ENCODE peak calls at places on chromosomes 6 and 20, in nine cellular contexts. C, D, R, A, G, N, L, O and K are unnamed samples. For H3K36me3, the result is how much of the 10 kb centered on the place peaks cover.

GRCh38 chr20:14219801-14220461 is 117.5 kb downstream of the FLRT3 start:
- DNase-seq in C (no peak), D (no peak), R (peak), A (peak), G (no peak), N (no peak), L (no peak), O (no peak), K (peak)

GRCh38 chr20:35264755-35265154 is 13.2 kb downstream of the MMP24OS start:
- DNase-seq in C (peak), D (no peak), R (no peak), A (no peak), G (peak), N (no peak), L (peak), O (no peak), K (peak)

GRCh38 chr20:9590189-9590588 is 75.8 kb downstream of the LAMP5 start:
- DNase-seq in C (peak), D (no peak), R (no peak), A (no peak), G (peak), N (no peak), L (peak), O (no peak), K (peak)

GRCh38 chr20:37263686-37264085 is 2.1 kb upstream of the GHRH start:
- DNase-seq in C (no peak), D (no peak), R (no peak), A (no peak), G (no peak), N (no peak), L (no peak), O (no peak), K (no peak)

GRCh38 chr20:32285621-32286334 is 8.3 kb downstream of the KIF3B start:
- DNase-seq in C (peak), D (no peak), R (no peak), A (peak), G (peak), N (no peak), L (peak), O (no peak), K (no peak)

GRCh38 chr6:106063448-106063850 is 22.7 kb upstream of the PRDM1 start:
- DNase-seq in C (peak), D (no peak), R (no peak), A (no peak), G (no peak), N (no peak), L (no peak), O (no peak), K (peak)

GRCh38 chr6:45278367-45278766 is 49.8 kb upstream of the RUNX2 start:
- DNase-seq in C (peak), D (no peak), R (no peak), A (no peak), G (peak), N (no peak), L (peak), O (no peak), K (no peak)

GRCh38 chr20:46060301-46060881 is 29.4 kb downstream of the NCOA5 start:
- DNase-seq in C (no peak), D (no peak), R (no peak), A (no peak), G (no peak), N (no peak), L (no peak), O (no peak), K (no peak)

GRCh38 chr6:14280766-14281293 is 163.3 kb downstream of the CD83 start:
- DNase-seq in C (no peak), D (no peak), R (no peak), A (no peak), G (no peak), N (no peak), L (no peak), O (no peak), K (no peak)

GRCh38 chr6:79506251-79506650 is 31.0 kb downstream of the LCA5 start:
- DNase-seq in C (peak), D (no peak), R (no peak), A (no peak), G (peak), N (no peak), L (peak), O (no peak), K (peak)

GRCh38 chr20:6008254-6008653 is 45.6 kb downstream of the LRRN4 start:
- DNase-seq in C (peak), D (peak), R (no peak), A (peak), G (peak), N (peak), L (peak), O (peak), K (peak)

GRCh38 chr6:19024737-19025136 is 637.6 kb downstream of the RNF144B start:
- DNase-seq in C (peak), D (no peak), R (peak), A (no peak), G (peak), N (no peak), L (peak), O (no peak), K (peak)

GRCh38 chr6:44628347-44628746 is 240.8 kb downstream of the CDC5L start:
- DNase-seq in C (no peak), D (no peak), R (no peak), A (no peak), G (no peak), N (no peak), L (no peak), O (no peak), K (no peak)

GRCh38 chr6:168490757-168491156 is 49.8 kb downstream of the SMOC2 start:
- DNase-seq in C (no peak), D (no peak), R (no peak), A (no peak), G (no peak), N (no peak), L (no peak), O (no peak), K (no peak)

GRCh38 chr6:81977488-81977887 is 225.0 kb upstream of the TENT5A start:
- DNase-seq in C (peak), D (no peak), R (no peak), A (no peak), G (peak), N (no peak), L (peak), O (no peak), K (no peak)

GRCh38 chr6:137745321-137745720 is 121.7 kb upstream of the TNFAIP3 start:
- DNase-seq in C (no peak), D (no peak), R (no peak), A (no peak), G (no peak), N (no peak), L (no peak), O (no peak), K (peak)

GRCh38 chr6:67914419-67914818 is 720.7 kb upstream of the ADGRB3 start:
- DNase-seq in C (no peak), D (no peak), R (no peak), A (no peak), G (peak), N (no peak), L (no peak), O (no peak), K (peak)

GRCh38 chr6:134041093-134041492 is 11.3 kb downstream of the SLC2A12 start:
- DNase-seq in C (peak), D (no peak), R (peak), A (no peak), G (peak), N (no peak), L (peak), O (no peak), K (peak)

GRCh38 chr6:11491998-11492397 is 45.6 kb upstream of the TMEM170B start:
- DNase-seq in C (no peak), D (no peak), R (no peak), A (no peak), G (no peak), N (no peak), L (no peak), O (no peak), K (no peak)

GRCh38 chr6:12473494-12473893 is 183.3 kb downstream of the EDN1 start:
- DNase-seq in C (no peak), D (no peak), R (no peak), A (no peak), G (no peak), N (no peak), L (no peak), O (no peak), K (peak)

GRCh38 chr6:2196079-2196679 is 49.2 kb downstream of the GMDS start:
- DNase-seq in C (peak), D (no peak), R (peak), A (no peak), G (peak), N (no peak), L (peak), O (no peak), K (peak)

GRCh38 chr20:46735436-46735835 is 26.0 kb downstream of the SLC2A10 start:
- DNase-seq in C (peak), D (no peak), R (no peak), A (no peak), G (no peak), N (no peak), L (no peak), O (no peak), K (no peak)

GRCh38 chr6:113858067-113858604 is 991 bp downstream of the MARCKS start:
- DNase-seq in C (peak), D (peak), R (no peak), A (peak), G (peak), N (peak), L (peak), O (peak), K (peak)

GRCh38 chr20:4864292-4864691 is 137.0 kb downstream of the SLC23A2 start:
- DNase-seq in C (peak), D (no peak), R (no peak), A (no peak), G (no peak), N (no peak), L (no peak), O (no peak), K (peak)
- H3K36me3 ChIP-seq in C (under half), D (under half), R (under half), A (under half), G (under half), N (half or more), L (under half), O (under half), K (under half)

DNA sequence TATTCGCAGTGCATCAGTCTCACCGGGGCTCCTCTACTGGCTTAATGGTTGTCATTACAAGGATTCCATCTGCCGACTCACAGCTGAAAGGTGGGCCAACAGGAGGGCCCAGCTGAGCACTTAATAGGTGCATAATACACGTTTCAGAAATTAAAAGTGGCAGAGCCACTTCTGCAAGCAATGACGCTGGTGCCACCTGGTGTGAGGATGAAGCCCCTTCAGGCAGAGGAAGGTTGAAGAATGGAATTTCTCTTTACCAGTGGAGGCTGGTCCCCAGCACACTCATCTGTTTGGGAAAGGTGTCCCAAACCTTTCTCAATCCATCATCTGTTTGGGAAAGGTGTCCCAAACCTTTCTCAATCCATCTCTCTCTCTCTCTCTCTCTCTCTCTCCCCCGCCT is 8.2 kb upstream of the STMND1 start:
- DNase-seq in C (no peak), D (no peak), R (no peak), A (no peak), G (no peak), N (no peak), L (no peak), O (no peak), K (no peak)
- TF ChIP-seq CTCF in C (peak), D (no peak), R (peak), A (no peak), G (peak), N (no peak), L (peak), O (no peak), K (no peak)

GRCh38 chr20:7161690-7162089 is 394.2 kb downstream of the BMP2 start:
- DNase-seq in C (no peak), D (no peak), R (no peak), A (no peak), G (peak), N (no peak), L (no peak), O (no peak), K (peak)
- H3K36me3 ChIP-seq in C (under half), D (under half), R (under half), A (under half), G (under half), N (under half), L (under half), O (under half), K (under half)

DNA sequence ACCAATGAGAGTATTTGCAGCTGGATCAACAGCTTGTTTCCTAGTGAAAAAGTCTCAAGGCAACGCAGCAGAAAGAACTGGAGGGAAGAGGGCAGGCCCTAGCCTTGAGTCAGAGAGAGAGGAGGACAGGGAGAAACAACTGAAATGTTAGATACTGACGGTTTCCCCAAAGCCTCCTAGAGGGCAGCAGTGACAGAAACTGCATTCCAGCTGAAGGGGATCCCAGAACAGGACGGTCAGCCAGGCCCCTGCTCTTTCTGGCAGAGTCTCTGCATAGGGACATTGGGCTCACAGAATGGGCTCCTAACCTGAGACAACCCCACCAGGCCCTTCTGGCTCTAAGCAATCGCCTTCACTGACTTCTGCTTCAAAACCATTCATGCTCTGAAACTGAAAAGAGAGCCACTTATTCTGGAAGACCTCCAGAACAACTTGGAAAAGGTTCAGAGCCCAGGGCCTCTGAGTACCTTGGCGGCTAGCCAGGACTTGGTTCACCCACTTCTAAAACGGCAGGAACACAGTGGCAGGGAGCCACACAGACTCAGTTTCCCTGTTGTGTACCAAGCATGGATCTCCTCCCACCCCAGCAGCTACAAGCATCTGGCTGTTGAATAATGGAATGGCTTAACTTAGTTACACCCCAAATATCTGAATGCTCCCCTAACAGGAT is 72.9 kb downstream of the PSMB1 start:
- DNase-seq in C (peak), D (no peak), R (no peak), A (peak), G (no peak), N (no peak), L (peak), O (no peak), K (no peak)
- TF ChIP-seq CTCF in C (peak), D (no peak), R (no peak), A (no peak), G (peak), N (no peak), L (no peak), O (no peak), K (no peak)

GRCh38 chr20:62840244-62841197 is 21.1 kb downstream of the TCFL5 start:
- DNase-seq in C (no peak), D (no peak), R (no peak), A (no peak), G (no peak), N (no peak), L (no peak), O (no peak), K (no peak)
- H3K36me3 ChIP-seq in C (under half), D (under half), R (under half), A (under half), G (under half), N (under half), L (under half), O (under half), K (under half)

DNA sequence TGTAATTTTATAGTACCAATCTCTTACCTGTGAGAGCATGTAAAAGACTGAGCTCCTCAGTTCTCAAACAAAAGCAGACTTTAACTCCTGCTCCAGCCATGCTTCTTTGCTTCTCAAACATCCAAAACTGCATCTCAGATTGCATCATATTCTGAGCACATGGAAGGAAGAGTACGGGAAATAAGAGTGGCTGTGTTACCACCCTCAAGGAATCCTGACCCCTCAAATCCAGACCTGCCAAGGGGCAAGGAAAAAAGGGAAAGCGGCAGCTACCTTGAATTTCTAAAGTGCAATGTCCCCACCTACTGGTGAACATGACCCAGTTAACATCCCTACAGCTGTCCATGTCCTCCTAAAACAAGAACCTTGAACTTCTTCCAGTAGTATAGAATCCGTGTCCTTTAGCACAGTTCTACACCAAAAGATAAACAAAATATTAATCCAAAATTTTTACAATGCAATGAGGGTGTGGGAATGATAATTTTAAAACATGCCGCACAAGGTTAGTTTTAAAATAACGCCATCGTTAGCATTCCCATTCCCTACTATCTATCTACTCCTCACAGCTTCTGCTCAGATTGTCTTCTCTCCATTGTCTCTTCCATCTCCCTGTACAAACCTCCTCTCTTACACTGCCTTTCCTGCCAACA is 34.1 kb upstream of the HLA-DQB1 start:
- DNase-seq in C (peak), D (no peak), R (peak), A (peak), G (peak), N (no peak), L (peak), O (no peak), K (peak)
- TF ChIP-seq CTCF in C (peak), D (no peak), R (peak), A (peak), G (peak), N (peak), L (peak), O (peak), K (peak)

GRCh38 chr6:42509765-42510164 is 54.1 kb upstream of the UBR2 start:
- DNase-seq in C (peak), D (no peak), R (no peak), A (no peak), G (no peak), N (no peak), L (no peak), O (no peak), K (no peak)
- H3K36me3 ChIP-seq in C (under half), D (under half), R (under half), A (under half), G (under half), N (under half), L (under half), O (under half), K (under half)

DNA sequence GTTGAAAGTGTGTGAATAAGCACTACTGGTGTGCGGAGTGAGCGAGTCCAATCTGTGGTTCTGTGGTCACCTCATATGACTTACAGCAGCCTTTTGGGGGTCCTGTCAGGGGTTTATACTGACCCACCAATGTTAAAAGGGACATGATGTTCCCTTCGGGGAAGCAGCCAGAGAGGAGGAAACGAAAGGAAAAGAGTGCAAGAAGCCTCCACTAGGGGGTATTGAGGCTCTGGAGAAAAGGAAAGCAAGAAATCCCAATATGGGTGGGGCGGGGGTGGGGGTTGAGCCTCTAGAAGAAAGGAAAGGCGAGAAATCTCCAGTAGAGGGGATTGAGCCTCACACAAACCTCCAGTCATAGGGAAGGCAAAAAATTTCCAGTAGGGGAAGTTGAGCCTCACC is 249.3 kb upstream of the ECI2 start:
- DNase-seq in C (no peak), D (no peak), R (no peak), A (no peak), G (no peak), N (no peak), L (no peak), O (no peak), K (no peak)
- TF ChIP-seq CTCF in C (no peak), D (no peak), R (no peak), A (no peak), G (no peak), N (no peak), L (no peak), O (no peak), K (no peak)